ENCODE peak calls at places on chromosomes 13 and 19, in eight cellular contexts. F is NCI-H748 treated with DMSO at 0.1 percent for 48 hours, M is retina, P is heart left ventricle, D is amygdala, U is NCI-H510A, L is D721Med, W is MV-4-11. A is an unnamed sample.

GRCh38 chr19:44794610-44795009 is 14.3 kb upstream of the BCAM start:
- DNase-seq in F (no peak), M (no peak), P (no peak), D (no peak), U (no peak), L (no peak), W (no peak), A (no peak)

GRCh38 chr19:10226376-10227214 is 4.5 kb downstream of the S1PR2 start:
- DNase-seq in F (no peak), M (no peak), P (peak), D (no peak), U (no peak), L (no peak), W (no peak), A (peak)

GRCh38 chr13:47033216-47033615 is 136.4 kb upstream of the HTR2A start:
- DNase-seq in F (no peak), M (no peak), P (no peak), D (no peak), U (no peak), L (no peak), W (no peak), A (no peak)

GRCh38 chr13:112159575-112160547 is 92.9 kb downstream of the SOX1 start:
- DNase-seq in F (no peak), M (peak), P (no peak), D (no peak), U (no peak), L (no peak), W (no peak), A (no peak)

GRCh38 chr19:21158523-21159135 is 16.8 kb downstream of the ZNF431 start:
- DNase-seq in F (no peak), M (no peak), P (no peak), D (no peak), U (no peak), L (no peak), W (no peak), A (no peak)

GRCh38 chr19:4581381-4582111 is 22.1 kb upstream of the SEMA6B start:
- DNase-seq in F (no peak), M (peak), P (no peak), D (peak), U (peak), L (peak), W (no peak), A (no peak)

GRCh38 chr19:49502866-49503581 is 6.8 kb downstream of the RPS11 start:
- DNase-seq in F (peak), M (peak), P (no peak), D (no peak), U (peak), L (no peak), W (peak), A (peak)

GRCh38 chr19:6765738-6766356 is 1.4 kb downstream of the SH2D3A start:
- DNase-seq in F (peak), M (no peak), P (no peak), D (no peak), U (peak), L (no peak), W (no peak), A (no peak)

GRCh38 chr13:109146393-109146792 is 517.0 kb downstream of the MYO16 start:
- DNase-seq in F (no peak), M (no peak), P (no peak), D (no peak), U (no peak), L (no peak), W (no peak), A (no peak)

GRCh38 chr19:14167594-14168138 is 31.3 kb upstream of the ASF1B start:
- DNase-seq in F (no peak), M (no peak), P (no peak), D (peak), U (no peak), L (no peak), W (no peak), A (no peak)

GRCh38 chr13:50208826-50209335 is 193.6 kb downstream of the KCNRG start:
- DNase-seq in F (no peak), M (peak), P (peak), D (no peak), U (no peak), L (no peak), W (peak), A (no peak)

A was measured in tibial nerve.